ENCODE peak calls at places on chromosomes 6 and 20, in nine cellular contexts. W, O, R, F, A, N, U, T and I are unnamed samples.

GRCh38 chr6:110476046-110476849 is at the start of gene SLC22A16:
- DNase-seq in F (no peak), T (no peak), A (peak; percentile 50), W (no peak), R (no peak), N (no peak), U (peak; percentile 62), O (no peak), I (no peak)

GRCh38 chr6:110646951-110647910 is 168.0 kb downstream of the CDK19 start:
- DNase-seq in N (no peak), U (no peak), A (peak; percentile 73), W (no peak), R (no peak), F (no peak), O (no peak), T (no peak), I (no peak)

GRCh38 chr6:108685970-108686369 is 125.3 kb downstream of the FOXO3 start:
- DNase-seq in O (no peak), W (no peak), U (no peak), A (no peak), T (no peak), N (no peak), F (peak; percentile 8), R (no peak), I (no peak)

GRCh38 chr20:43398676-43399324 is 58.9 kb upstream of the SRSF6 start:
- DNase-seq in N (peak; percentile 53), F (no peak), R (no peak), A (no peak), W (no peak), U (no peak), O (no peak), T (no peak), I (no peak)

GRCh38 chr6:130276507-130276906 is 53.8 kb upstream of the SAMD3 start:
- DNase-seq in A (no peak), W (no peak), R (no peak), O (no peak), U (no peak), N (no peak), T (no peak), F (no peak), I (no peak)

GRCh38 chr6:36759177-36759757 is 61.6 kb downstream of the RAB44 start:
- DNase-seq in F (peak; percentile 59), A (peak; percentile 88), W (no peak), O (peak; percentile 70), T (peak; percentile 88), R (peak; percentile 84), U (peak; percentile 89), N (peak; percentile 58), I (peak; percentile 77)

GRCh38 chr20:38434310-38434741 is 802 bp downstream of the SNHG17 start:
- DNase-seq in T (no peak), O (no peak), A (no peak), R (peak; percentile 35), N (no peak), W (no peak), F (peak; percentile 13), U (peak; percentile 52), I (no peak)

GRCh38 chr6:11276911-11277274 is 44.4 kb upstream of the NEDD9 start:
- DNase-seq in T (no peak), R (no peak), A (no peak), U (no peak), N (no peak), O (no peak), W (peak; percentile 9), F (no peak), I (no peak)

GRCh38 chr20:23145281-23145700 is 59.2 kb upstream of the CD93 start:
- DNase-seq in A (no peak), W (no peak), U (no peak), R (no peak), O (peak; percentile 89), F (no peak), T (no peak), N (peak; percentile 89), I (no peak)

GRCh38 chr6:136593748-136594490 is 43.7 kb upstream of the MAP7 start:
- DNase-seq in W (peak; percentile 97), R (peak; percentile 45), O (peak; percentile 88), F (peak; percentile 46), N (peak; percentile 98), T (peak; percentile 63), A (no peak), U (no peak), I (peak; percentile 17)

GRCh38 chr6:75932067-75932466 is 140.4 kb downstream of the IMPG1 start:
- DNase-seq in R (no peak), A (peak; percentile 76), F (no peak), N (peak; percentile 16), O (peak; percentile 38), T (no peak), W (no peak), U (no peak), I (no peak)

GRCh38 chr6:133526436-133526835 is 285.3 kb downstream of the EYA4 start:
- DNase-seq in A (no peak), T (no peak), F (no peak), W (no peak), O (no peak), R (no peak), N (no peak), U (no peak), I (no peak)

GRCh38 chr6:134363323-134364039 is 45.6 kb upstream of the SGK1 start:
- DNase-seq in N (peak; percentile 94), R (no peak), A (no peak), W (no peak), F (no peak), U (no peak), T (no peak), O (peak; percentile 67), I (no peak)